ENCODE peak calls at places on chromosomes 4 and X, in four cellular contexts. One of them, this sample, is unnamed.

GRCh38 chrX:143462696-143463095 is 54.6 kb downstream of the SPANXN3 start:
- DNase-seq in activated CD8-positive, alpha-beta T cell treated with anti-CD3 and anti-CD28 coated beads for 36 hours: no peak
- DNase-seq in psoas muscle: no peak
- DNase-seq in lower lobe of right lung: no peak
- DNase-seq in this sample: no peak

GRCh38 chr4:2861631-2862436 is 18.2 kb downstream of the ADD1 start:
- DNase-seq in activated CD8-positive, alpha-beta T cell treated with anti-CD3 and anti-CD28 coated beads for 36 hours: no peak
- DNase-seq in psoas muscle: no peak
- DNase-seq in lower lobe of right lung: no peak
- DNase-seq in this sample: no peak

GRCh38 chrX:270848-271367 is 10.3 kb upstream of the PLCXD1 start:
- DNase-seq in activated CD8-positive, alpha-beta T cell treated with anti-CD3 and anti-CD28 coated beads for 36 hours: no peak
- DNase-seq in lower lobe of right lung: peak; percentile 85
- DNase-seq in psoas muscle: peak; percentile 43
- DNase-seq in this sample: peak; percentile 63

GRCh38 chr4:119099227-119099910 is 36.3 kb upstream of the MYOZ2 start:
- DNase-seq in psoas muscle: no peak
- DNase-seq in lower lobe of right lung: no peak
- DNase-seq in activated CD8-positive, alpha-beta T cell treated with anti-CD3 and anti-CD28 coated beads for 36 hours: no peak
- DNase-seq in this sample: no peak

GRCh38 chrX:105461013-105461412 is 240.5 kb upstream of the TEX13A start:
- DNase-seq in lower lobe of right lung: no peak
- DNase-seq in psoas muscle: no peak
- DNase-seq in activated CD8-positive, alpha-beta T cell treated with anti-CD3 and anti-CD28 coated beads for 36 hours: no peak
- DNase-seq in this sample: no peak

GRCh38 chr4:146153964-146154536 is 21.5 kb upstream of the LSM6 start:
- DNase-seq in lower lobe of right lung: no peak
- DNase-seq in activated CD8-positive, alpha-beta T cell treated with anti-CD3 and anti-CD28 coated beads for 36 hours: no peak
- DNase-seq in psoas muscle: no peak
- DNase-seq in this sample: no peak

GRCh38 chrX:111869639-111870034 is 6.3 kb upstream of the TRPC5OS start:
- DNase-seq in activated CD8-positive, alpha-beta T cell treated with anti-CD3 and anti-CD28 coated beads for 36 hours: peak; percentile 3
- DNase-seq in psoas muscle: no peak
- DNase-seq in lower lobe of right lung: no peak
- DNase-seq in this sample: no peak

GRCh38 chr4:146585761-146586333 is 52.8 kb upstream of the POU4F2 start:
- DNase-seq in psoas muscle: no peak
- DNase-seq in activated CD8-positive, alpha-beta T cell treated with anti-CD3 and anti-CD28 coated beads for 36 hours: no peak
- DNase-seq in lower lobe of right lung: no peak
- DNase-seq in this sample: no peak

GRCh38 chr4:155529197-155529596 is 137.5 kb upstream of the GUCY1A1 start:
- DNase-seq in activated CD8-positive, alpha-beta T cell treated with anti-CD3 and anti-CD28 coated beads for 36 hours: peak; percentile 38
- DNase-seq in lower lobe of right lung: no peak
- DNase-seq in psoas muscle: no peak
- DNase-seq in this sample: no peak

GRCh38 chr4:70583952-70584834 is 7.9 kb upstream of the AMBN start:
- DNase-seq in psoas muscle: no peak
- DNase-seq in lower lobe of right lung: no peak
- DNase-seq in activated CD8-positive, alpha-beta T cell treated with anti-CD3 and anti-CD28 coated beads for 36 hours: no peak
- DNase-seq in this sample: no peak

GRCh38 chrX:139803224-139803623 is 95.3 kb upstream of the MCF2 start:
- DNase-seq in psoas muscle: no peak
- DNase-seq in activated CD8-positive, alpha-beta T cell treated with anti-CD3 and anti-CD28 coated beads for 36 hours: no peak
- DNase-seq in lower lobe of right lung: no peak
- DNase-seq in this sample: no peak

GRCh38 chrX:42739771-42740170 is 38.2 kb downstream of the PPP1R2C start:
- DNase-seq in activated CD8-positive, alpha-beta T cell treated with anti-CD3 and anti-CD28 coated beads for 36 hours: no peak
- DNase-seq in lower lobe of right lung: no peak
- DNase-seq in psoas muscle: no peak
- DNase-seq in this sample: no peak

GRCh38 chr4:171817026-171817425 is 3.8 kb downstream of the GALNTL6 start:
- DNase-seq in lower lobe of right lung: no peak
- DNase-seq in psoas muscle: no peak
- DNase-seq in activated CD8-positive, alpha-beta T cell treated with anti-CD3 and anti-CD28 coated beads for 36 hours: no peak
- DNase-seq in this sample: no peak

GRCh38 chr4:180296036-180296599 is 1947.1 kb upstream of the TENM3 start:
- DNase-seq in lower lobe of right lung: no peak
- DNase-seq in activated CD8-positive, alpha-beta T cell treated with anti-CD3 and anti-CD28 coated beads for 36 hours: no peak
- DNase-seq in psoas muscle: no peak
- DNase-seq in this sample: no peak

GRCh38 chr4:5206391-5206790 is 155.1 kb downstream of the STK32B start:
- DNase-seq in activated CD8-positive, alpha-beta T cell treated with anti-CD3 and anti-CD28 coated beads for 36 hours: no peak
- DNase-seq in lower lobe of right lung: no peak
- DNase-seq in psoas muscle: peak; percentile 62
- DNase-seq in this sample: no peak

DNA sequence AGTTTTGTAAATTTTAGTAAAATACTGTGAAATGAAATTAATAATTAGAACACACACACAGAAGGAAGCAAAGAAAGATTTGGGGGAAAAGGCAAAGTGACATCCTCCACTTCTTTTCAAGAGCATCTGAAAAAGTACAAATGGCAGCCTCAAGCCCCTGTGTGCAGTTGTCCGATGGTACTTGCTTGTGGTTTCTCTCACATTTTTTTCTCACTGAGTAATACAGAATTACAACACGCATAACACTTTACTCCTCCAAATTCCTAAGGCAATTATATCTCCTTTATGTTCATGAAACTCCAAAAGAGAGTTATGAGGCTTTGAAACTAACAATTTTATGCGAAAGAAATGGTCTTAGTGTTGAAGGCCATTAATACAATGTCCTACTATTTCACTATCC is 229.1 kb upstream of the ETNPPL start:
- DNase-seq in activated CD8-positive, alpha-beta T cell treated with anti-CD3 and anti-CD28 coated beads for 36 hours: no peak
- DNase-seq in lower lobe of right lung: no peak
- DNase-seq in psoas muscle: no peak
- DNase-seq in this sample: no peak
- TF ChIP-seq CTCF in activated CD8-positive, alpha-beta T cell treated with anti-CD3 and anti-CD28 coated beads for 36 hours: no peak
- TF ChIP-seq CTCF in lower lobe of right lung: no peak
- TF ChIP-seq CTCF in psoas muscle: no peak
- TF ChIP-seq CTCF in this sample: no peak

DNA sequence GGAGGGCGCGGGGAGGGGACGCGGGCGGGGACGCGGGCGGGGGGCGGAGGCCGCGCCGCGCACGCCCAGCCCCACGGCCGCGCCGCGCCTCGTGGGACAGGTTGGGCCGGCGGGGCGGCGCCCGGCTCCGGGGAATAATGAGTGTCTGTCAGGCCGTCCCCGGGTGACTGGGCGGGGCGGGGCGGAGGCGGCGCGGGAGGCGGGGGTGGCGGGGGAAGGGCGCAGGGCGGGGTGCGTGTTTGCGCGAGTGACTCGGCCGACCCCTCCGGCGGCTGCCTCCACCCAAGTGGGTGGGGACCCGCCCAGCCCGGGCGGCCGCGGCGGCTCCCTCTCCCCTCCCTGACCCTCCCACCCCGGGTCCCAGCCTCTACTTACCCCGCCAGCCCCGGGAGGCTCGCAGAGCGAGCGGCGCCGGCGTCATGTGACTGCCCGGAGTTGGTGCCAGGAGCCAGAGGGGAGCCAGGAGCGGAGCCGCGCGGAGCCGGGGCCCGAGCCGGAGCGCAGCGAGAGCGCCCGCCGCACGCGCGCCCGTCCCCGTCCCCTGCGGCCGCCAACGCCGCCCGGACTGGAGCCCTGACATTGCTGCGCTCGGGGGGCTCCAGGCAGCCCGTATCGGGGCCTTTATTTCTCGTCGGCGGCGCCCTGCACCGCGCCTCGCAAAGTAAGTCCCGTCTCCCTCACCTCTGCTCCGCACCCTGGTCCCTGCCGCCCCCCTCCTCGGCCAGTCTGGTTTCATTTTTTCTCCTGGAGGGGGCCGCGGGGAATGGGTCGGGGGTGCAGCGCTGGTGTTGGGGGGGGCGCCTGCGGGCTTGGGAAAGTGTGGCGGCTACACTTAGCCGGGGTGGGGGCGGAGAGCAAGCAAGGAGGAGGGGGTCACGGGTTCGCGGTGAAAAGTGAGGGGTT is at the start of gene KLF3:
- DNase-seq in psoas muscle: peak; percentile 97
- DNase-seq in activated CD8-positive, alpha-beta T cell treated with anti-CD3 and anti-CD28 coated beads for 36 hours: peak; percentile 68
- DNase-seq in lower lobe of right lung: peak; percentile 97
- DNase-seq in this sample: peak; percentile 97
- TF ChIP-seq CTCF in psoas muscle: no peak
- TF ChIP-seq CTCF in activated CD8-positive, alpha-beta T cell treated with anti-CD3 and anti-CD28 coated beads for 36 hours: no peak
- TF ChIP-seq CTCF in lower lobe of right lung: no peak
- TF ChIP-seq CTCF in this sample: no peak

DNA sequence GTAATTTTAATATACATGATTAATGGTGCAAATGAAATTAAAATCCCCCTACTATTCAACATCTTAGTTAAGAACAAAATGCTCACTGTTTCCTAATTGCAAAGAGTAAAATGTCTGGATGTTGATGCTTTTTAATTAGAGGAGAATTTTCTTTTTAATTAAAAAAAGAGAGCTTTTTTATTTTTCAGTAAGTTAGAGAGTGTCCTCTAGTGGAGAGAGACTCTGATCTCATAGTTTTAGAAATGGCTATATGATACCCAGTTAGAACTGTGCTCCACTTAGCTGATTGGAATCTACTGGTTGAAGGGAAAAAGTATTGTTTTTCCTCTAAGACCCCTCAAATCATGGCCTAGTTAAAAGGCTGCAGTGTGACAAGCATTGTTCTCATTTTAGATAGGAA is 312.0 kb upstream of the MAGEB2 start:
- DNase-seq in activated CD8-positive, alpha-beta T cell treated with anti-CD3 and anti-CD28 coated beads for 36 hours: no peak
- DNase-seq in lower lobe of right lung: no peak
- DNase-seq in psoas muscle: no peak
- DNase-seq in this sample: no peak
- TF ChIP-seq CTCF in activated CD8-positive, alpha-beta T cell treated with anti-CD3 and anti-CD28 coated beads for 36 hours: no peak
- TF ChIP-seq CTCF in lower lobe of right lung: no peak
- TF ChIP-seq CTCF in psoas muscle: no peak
- TF ChIP-seq CTCF in this sample: no peak

GRCh38 chr4:37889849-37890500 is 909 bp upstream of the TBC1D1 start:
- DNase-seq in lower lobe of right lung: no peak
- DNase-seq in psoas muscle: peak; percentile 59
- DNase-seq in activated CD8-positive, alpha-beta T cell treated with anti-CD3 and anti-CD28 coated beads for 36 hours: no peak
- DNase-seq in this sample: peak; percentile 89

GRCh38 chr4:37893164-37893563 is 2.3 kb downstream of the TBC1D1 start:
- DNase-seq in lower lobe of right lung: no peak
- DNase-seq in psoas muscle: no peak
- DNase-seq in activated CD8-positive, alpha-beta T cell treated with anti-CD3 and anti-CD28 coated beads for 36 hours: no peak
- DNase-seq in this sample: no peak

GRCh38 chr4:37890501-37891220 is at the start of gene TBC1D1:
- DNase-seq in psoas muscle: peak; percentile 94
- DNase-seq in activated CD8-positive, alpha-beta T cell treated with anti-CD3 and anti-CD28 coated beads for 36 hours: peak; percentile 53
- DNase-seq in lower lobe of right lung: peak; percentile 86
- DNase-seq in this sample: peak; percentile 93

GRCh38 chr4:37892641-37893040 is 1.8 kb downstream of the TBC1D1 start:
- DNase-seq in activated CD8-positive, alpha-beta T cell treated with anti-CD3 and anti-CD28 coated beads for 36 hours: peak; percentile 78
- DNase-seq in lower lobe of right lung: peak; percentile 54
- DNase-seq in psoas muscle: no peak
- DNase-seq in this sample: no peak

DNA sequence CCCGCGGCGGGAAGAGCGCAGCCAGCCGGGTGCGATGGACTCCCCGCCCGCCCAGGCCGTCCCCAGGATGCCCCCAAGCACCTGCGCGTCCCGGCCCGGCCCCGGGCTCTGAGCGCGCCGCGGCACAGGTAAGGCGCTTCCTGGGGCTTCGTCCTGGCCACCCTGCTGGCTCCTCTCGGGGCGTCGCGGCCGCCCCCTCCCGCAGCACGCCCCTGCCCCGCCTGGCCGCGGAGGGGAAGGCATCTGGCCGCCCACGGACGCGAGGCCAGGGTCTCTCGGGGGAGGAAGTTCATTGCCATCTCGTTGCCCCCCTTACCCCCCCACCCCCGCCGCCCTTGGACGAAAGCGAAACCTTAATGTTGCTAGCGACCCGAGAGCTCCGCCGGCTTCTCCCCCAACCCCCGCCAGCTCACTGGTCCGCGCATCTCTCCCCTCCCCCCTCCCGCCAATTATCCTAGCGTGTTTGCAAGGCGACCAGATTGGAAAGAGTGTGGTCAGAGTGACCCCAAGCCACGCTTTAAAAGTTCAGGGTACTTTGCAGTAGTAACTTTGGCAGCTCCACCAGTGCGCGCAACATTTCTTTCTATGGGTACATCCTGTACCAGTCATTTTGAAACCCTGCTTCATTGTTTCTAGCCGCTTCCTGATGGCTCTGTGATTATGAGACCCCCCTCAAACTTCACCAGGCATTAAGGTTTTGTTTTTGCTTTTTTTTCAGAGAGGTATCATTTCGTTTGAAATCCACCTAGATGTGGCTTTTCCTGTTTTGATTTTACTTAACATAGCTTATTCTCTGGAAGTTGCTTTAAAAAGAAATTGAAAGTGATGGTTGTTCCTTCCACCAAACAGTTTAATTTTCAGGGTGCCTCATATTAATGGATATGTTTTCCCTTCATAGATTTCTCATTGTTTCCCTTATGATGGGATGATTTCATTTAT is 606 bp downstream of the TBC1D1 start:
- DNase-seq in activated CD8-positive, alpha-beta T cell treated with anti-CD3 and anti-CD28 coated beads for 36 hours: peak; percentile 88
- DNase-seq in psoas muscle: peak; percentile 74
- DNase-seq in lower lobe of right lung: peak; percentile 57
- DNase-seq in this sample: peak; percentile 86
- TF ChIP-seq CTCF in activated CD8-positive, alpha-beta T cell treated with anti-CD3 and anti-CD28 coated beads for 36 hours: no peak
- TF ChIP-seq CTCF in psoas muscle: no peak
- TF ChIP-seq CTCF in lower lobe of right lung: peak; percentile 14
- TF ChIP-seq CTCF in this sample: no peak

DNA sequence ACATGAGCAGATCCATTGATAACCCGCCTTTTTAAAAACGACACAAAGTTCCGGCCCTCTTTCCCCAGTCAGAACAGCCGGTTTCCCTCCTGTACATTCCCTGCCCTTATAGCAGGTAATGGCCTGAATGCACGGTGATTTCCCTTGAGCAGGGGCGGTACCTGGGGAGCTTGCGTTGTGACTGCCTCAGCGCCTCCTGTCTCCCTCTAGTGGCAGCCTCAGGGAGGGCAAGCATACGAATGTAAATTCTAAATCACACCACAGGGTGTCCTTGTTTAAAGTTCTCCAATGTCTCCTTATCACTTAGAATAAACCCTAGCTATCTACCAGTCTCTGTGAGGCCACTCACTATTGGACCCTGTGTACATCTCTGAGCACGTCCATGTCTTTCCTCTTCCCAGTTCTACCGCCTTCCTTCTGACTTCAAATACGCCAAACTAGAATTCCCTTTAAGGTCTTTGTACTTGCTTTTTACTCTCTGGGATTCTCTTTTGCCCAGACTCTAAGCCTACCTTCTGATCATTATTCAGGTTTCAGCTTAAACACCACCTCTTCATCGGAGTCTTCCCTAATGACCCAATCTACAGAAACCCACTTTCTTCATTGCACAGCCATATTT is 18.4 kb upstream of the LDB2 start:
- DNase-seq in lower lobe of right lung: no peak
- DNase-seq in activated CD8-positive, alpha-beta T cell treated with anti-CD3 and anti-CD28 coated beads for 36 hours: peak; percentile 90
- DNase-seq in psoas muscle: no peak
- DNase-seq in this sample: no peak
- TF ChIP-seq CTCF in lower lobe of right lung: peak; percentile 63
- TF ChIP-seq CTCF in activated CD8-positive, alpha-beta T cell treated with anti-CD3 and anti-CD28 coated beads for 36 hours: peak; percentile 97
- TF ChIP-seq CTCF in psoas muscle: peak; percentile 43
- TF ChIP-seq CTCF in this sample: peak; percentile 46

GRCh38 chr4:31768756-31769155 is 1048.6 kb downstream of the PCDH7 start:
- DNase-seq in psoas muscle: no peak
- DNase-seq in lower lobe of right lung: no peak
- DNase-seq in activated CD8-positive, alpha-beta T cell treated with anti-CD3 and anti-CD28 coated beads for 36 hours: no peak
- DNase-seq in this sample: no peak
- TF ChIP-seq CTCF in psoas muscle: no peak
- TF ChIP-seq CTCF in lower lobe of right lung: no peak
- TF ChIP-seq CTCF in activated CD8-positive, alpha-beta T cell treated with anti-CD3 and anti-CD28 coated beads for 36 hours: no peak
- TF ChIP-seq CTCF in this sample: no peak

GRCh38 chr4:156970501-156971167 is 965 bp downstream of the PDGFC start:
- DNase-seq in lower lobe of right lung: peak; percentile 76
- DNase-seq in psoas muscle: peak; percentile 81
- DNase-seq in activated CD8-positive, alpha-beta T cell treated with anti-CD3 and anti-CD28 coated beads for 36 hours: no peak
- DNase-seq in this sample: peak; percentile 87
- TF ChIP-seq CTCF in lower lobe of right lung: peak; percentile 33
- TF ChIP-seq CTCF in psoas muscle: peak; percentile 50
- TF ChIP-seq CTCF in activated CD8-positive, alpha-beta T cell treated with anti-CD3 and anti-CD28 coated beads for 36 hours: no peak
- TF ChIP-seq CTCF in this sample: peak; percentile 44

GRCh38 chrX:51336584-51336983 is 4.0 kb downstream of the NUDT10 start:
- DNase-seq in lower lobe of right lung: no peak
- DNase-seq in activated CD8-positive, alpha-beta T cell treated with anti-CD3 and anti-CD28 coated beads for 36 hours: peak; percentile 29
- DNase-seq in psoas muscle: no peak
- DNase-seq in this sample: no peak
- TF ChIP-seq CTCF in lower lobe of right lung: peak; percentile 35
- TF ChIP-seq CTCF in activated CD8-positive, alpha-beta T cell treated with anti-CD3 and anti-CD28 coated beads for 36 hours: peak; percentile 40
- TF ChIP-seq CTCF in psoas muscle: peak; percentile 38
- TF ChIP-seq CTCF in this sample: peak; percentile 41

This sample was measured in sigmoid colon.